ENCODE peak calls at places on chromosomes 7 and 10, in four cellular contexts. V, R, Q and J are unnamed samples.

GRCh38 chr10:117685431-117685830 is 142.9 kb downstream of the EMX2 start:
- DNase-seq in R (no peak), Q (no peak), V (no peak), J (no peak)

GRCh38 chr10:124125305-124126116 is 32.1 kb upstream of the CHST15 start:
- DNase-seq in V (no peak), Q (no peak), R (no peak), J (no peak)

GRCh38 chr7:35351466-35351865 is 97.6 kb upstream of the TBX20 start:
- DNase-seq in Q (no peak), V (no peak), R (no peak), J (no peak)

GRCh38 chr7:72053273-72053672 is 358.9 kb downstream of the CALN1 start:
- DNase-seq in R (no peak), Q (no peak), V (no peak), J (no peak)

GRCh38 chr10:21534611-21535493 is 820 bp downstream of the MLLT10 start:
- DNase-seq in Q (peak), V (peak), R (peak), J (no peak)

GRCh38 chr10:24701447-24701846 is 22.2 kb downstream of the ARHGAP21 start:
- DNase-seq in R (no peak), V (no peak), Q (no peak), J (no peak)

GRCh38 chr10:102211615-102212299 is 14.3 kb upstream of the ELOVL3 start:
- DNase-seq in Q (no peak), R (no peak), V (no peak), J (no peak)

GRCh38 chr7:111394891-111395290 is 167.4 kb downstream of the IMMP2L start:
- DNase-seq in Q (no peak), R (no peak), V (no peak), J (no peak)

GRCh38 chr10:33421789-33422188 is 87.3 kb upstream of the NRP1 start:
- DNase-seq in V (no peak), Q (no peak), R (no peak), J (no peak)

GRCh38 chr10:69060127-69060798 is 27.6 kb upstream of the SRGN start:
- DNase-seq in V (no peak), Q (no peak), R (no peak), J (no peak)

GRCh38 chr7:39683216-39683845 is 60.0 kb downstream of the RALA start:
- DNase-seq in Q (no peak), V (no peak), R (no peak), J (no peak)

GRCh38 chr7:77199008-77199966 is at the start of gene FGL2:
- DNase-seq in Q (peak), R (peak), V (peak), J (no peak)

GRCh38 chr7:64630496-64630895 is 35.4 kb upstream of the ZNF107 start:
- DNase-seq in V (no peak), R (no peak), Q (peak), J (no peak)

GRCh38 chr10:105063796-105064195 is 422.7 kb downstream of the SORCS3 start:
- DNase-seq in Q (peak), R (peak), V (no peak), J (no peak)

GRCh38 chr7:47100815-47101435 is 481.0 kb downstream of the TNS3 start:
- DNase-seq in V (no peak), Q (no peak), R (no peak), J (no peak)

GRCh38 chr10:79158004-79158340 is 89.2 kb downstream of the ZMIZ1 start:
- DNase-seq in Q (no peak), V (no peak), R (no peak), J (no peak)

GRCh38 chr7:112462236-112462635 is 12.0 kb downstream of the IFRD1 start:
- DNase-seq in Q (peak), R (no peak), V (no peak), J (no peak)

GRCh38 chr7:152553671-152554317 is 118.0 kb upstream of the KMT2C start:
- DNase-seq in V (no peak), Q (no peak), R (no peak), J (no peak)

GRCh38 chr10:47104786-47105385 is 193.7 kb downstream of the PTPN20 start:
- DNase-seq in Q (no peak), R (no peak), V (no peak), J (no peak)

GRCh38 chr7:39099146-39099545 is 121.4 kb downstream of the POU6F2 start:
- DNase-seq in Q (no peak), V (no peak), R (no peak), J (no peak)

GRCh38 chr7:134044682-134045081 is 82.5 kb upstream of the LRGUK start:
- DNase-seq in Q (no peak), R (no peak), V (no peak), J (no peak)

GRCh38 chr7:5670173-5670933 is 111.1 kb downstream of the RNF216 start:
- DNase-seq in Q (no peak), R (no peak), V (no peak), J (no peak)

GRCh38 chr7:5672468-5672867 is 109.0 kb downstream of the RNF216 start:
- DNase-seq in V (no peak), Q (no peak), R (no peak), J (no peak)

GRCh38 chr7:5677538-5678294 is 103.7 kb downstream of the RNF216 start:
- DNase-seq in Q (peak), V (peak), R (peak), J (no peak)

GRCh38 chr7:5671053-5671452 is 110.4 kb downstream of the RNF216 start:
- DNase-seq in R (no peak), V (no peak), Q (no peak), J (no peak)

DNA sequence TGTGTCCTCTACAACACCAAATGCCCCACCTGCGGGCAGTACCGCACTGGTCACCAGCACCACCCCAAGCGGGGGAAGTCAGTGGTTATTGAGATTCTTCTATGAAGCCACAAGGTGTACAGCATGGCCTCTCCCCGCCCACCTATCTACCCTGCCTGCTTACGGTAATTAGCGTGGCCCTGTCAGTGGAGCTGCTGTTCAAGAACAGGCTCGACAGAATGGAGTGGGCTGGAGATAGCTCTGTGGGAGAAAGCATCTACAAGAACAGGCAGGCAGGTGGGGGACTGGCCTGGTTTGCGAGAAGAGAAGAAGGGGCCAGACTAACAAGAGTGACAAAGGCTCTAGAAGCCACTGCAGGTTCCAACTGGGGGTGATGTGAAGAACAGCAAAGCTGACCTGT is 108.3 kb downstream of the RNF216 start:
- DNase-seq in R (no peak), V (no peak), Q (no peak), J (no peak)
- H3K27ac ChIP-seq in R (no peak), V (no peak), Q (no peak), J (peak)

DNA sequence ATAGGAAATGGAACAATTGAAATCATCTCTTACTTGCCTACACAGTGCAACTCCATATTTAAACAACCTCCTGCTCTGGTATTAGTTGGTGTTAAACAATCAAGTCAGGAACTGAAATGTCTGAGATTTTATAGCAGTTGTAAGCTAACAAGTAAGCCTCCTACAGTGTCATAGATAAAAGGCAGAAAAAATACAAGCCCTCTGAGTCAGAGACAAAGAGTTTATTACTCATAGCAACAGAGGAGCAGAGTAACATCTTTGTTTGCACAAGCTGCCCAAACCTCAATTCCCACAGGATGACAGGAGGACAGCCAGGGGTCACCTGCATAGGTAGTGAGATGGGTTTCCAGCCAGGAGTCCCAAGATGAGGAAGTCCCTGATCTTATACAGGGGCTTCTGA is 280.3 kb upstream of the HGF start:
- DNase-seq in R (no peak), Q (peak), V (no peak), J (no peak)
- H3K27ac ChIP-seq in R (peak), Q (peak), V (no peak), J (no peak)

DNA sequence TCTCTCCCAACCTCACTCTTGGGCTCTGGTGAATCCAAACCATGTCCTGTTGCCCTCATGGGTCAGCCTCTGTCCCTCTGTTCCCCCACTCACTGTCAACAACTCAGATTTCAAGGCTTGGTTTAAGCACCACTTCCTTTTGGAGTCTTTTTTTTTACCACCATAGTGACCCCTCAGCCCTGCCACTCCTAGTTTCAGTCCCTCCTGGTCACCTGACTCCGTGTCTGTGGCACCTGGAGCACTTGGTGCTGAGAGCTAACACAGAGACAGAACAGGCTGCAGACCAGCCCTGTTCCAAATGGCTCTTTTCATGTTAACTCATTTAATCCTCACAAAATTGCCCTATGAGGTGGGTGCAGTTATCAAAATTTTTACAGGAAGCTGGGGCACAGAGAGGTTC is 53.6 kb upstream of the SMNDC1 start:
- DNase-seq in R (no peak), Q (no peak), V (no peak), J (no peak)
- H3K27ac ChIP-seq in R (no peak), Q (no peak), V (no peak), J (peak)

DNA sequence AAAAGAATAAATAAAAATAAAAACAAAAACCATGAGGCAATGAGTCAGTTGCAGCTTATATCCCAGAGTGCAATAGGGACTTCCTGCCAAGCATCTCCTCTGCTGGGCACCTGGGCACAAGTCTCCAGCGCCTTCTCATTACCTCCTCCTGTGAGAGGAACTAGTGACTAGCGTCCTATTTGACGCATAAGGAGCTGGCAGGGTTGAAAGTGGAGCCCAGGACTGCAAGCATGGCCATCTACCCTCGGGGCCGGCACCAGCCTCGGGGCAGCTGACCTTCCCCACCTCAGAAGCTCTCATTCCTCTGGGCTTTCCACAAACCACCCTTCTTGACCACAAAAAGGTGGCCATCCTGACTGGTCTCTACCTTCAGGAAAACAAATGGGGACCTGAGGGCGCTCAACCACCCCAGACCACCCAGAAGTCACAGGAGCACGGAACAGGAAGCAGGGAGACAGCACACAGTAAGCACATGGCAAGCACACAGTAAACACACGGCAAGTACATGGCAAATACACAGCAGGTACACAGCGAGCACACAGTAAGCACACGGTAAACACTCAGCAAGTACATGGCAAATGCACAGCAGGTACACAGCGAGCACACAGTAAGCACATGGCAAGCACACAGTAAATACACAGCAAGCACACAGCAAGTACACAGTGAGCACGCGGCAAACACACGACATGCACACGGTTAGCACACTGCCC is 19.1 kb downstream of the CTBP2 start:
- DNase-seq in R (no peak), Q (no peak), V (no peak), J (no peak)
- H3K27ac ChIP-seq in R (no peak), Q (no peak), V (no peak), J (no peak)

DNA sequence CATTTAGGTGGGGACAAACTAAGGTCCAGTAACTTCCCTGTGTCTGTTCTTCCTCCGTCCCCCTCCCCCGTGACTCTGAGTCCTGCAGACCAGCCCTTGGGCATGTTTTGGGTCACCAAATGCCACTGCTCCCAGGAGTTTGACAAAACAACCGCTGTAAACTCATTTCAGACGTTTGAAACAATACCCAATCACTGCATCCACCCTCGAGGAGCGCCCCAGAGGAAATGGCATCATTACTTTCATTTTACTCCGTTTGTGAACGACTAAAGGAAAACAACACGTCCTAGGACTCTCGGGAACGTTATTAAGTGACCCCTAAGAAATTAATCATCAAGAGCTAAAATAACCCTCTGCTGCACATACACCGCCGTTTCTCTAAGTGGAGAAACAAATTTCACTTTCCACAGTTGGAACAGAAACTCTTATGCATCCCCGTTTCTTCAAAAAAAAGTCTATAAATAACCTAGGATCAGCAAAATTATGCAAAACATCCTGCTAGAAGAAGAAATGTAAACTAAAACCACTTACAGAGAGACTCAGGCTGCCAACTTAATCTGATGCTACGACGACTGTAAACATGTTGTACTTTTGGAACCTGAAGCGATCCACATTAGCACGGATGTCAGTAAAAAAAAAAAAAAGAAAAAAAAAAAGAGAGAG is 109.9 kb upstream of the EFCAB10 start:
- DNase-seq in V (no peak), Q (no peak), R (no peak), J (no peak)
- H3K27ac ChIP-seq in V (peak), Q (no peak), R (no peak), J (peak)

GRCh38 chr10:43606323-43607198 is at the start of gene ZNF485:
- DNase-seq in R (peak), Q (peak), V (peak), J (peak)
- H3K27ac ChIP-seq in R (peak), Q (peak), V (no peak), J (peak)

GRCh38 chr7:102889836-102890235 is 23.0 kb upstream of the LRRC17 start:
- DNase-seq in V (no peak), R (no peak), Q (no peak), J (no peak)
- H3K27ac ChIP-seq in V (no peak), R (peak), Q (no peak), J (no peak)

DNA sequence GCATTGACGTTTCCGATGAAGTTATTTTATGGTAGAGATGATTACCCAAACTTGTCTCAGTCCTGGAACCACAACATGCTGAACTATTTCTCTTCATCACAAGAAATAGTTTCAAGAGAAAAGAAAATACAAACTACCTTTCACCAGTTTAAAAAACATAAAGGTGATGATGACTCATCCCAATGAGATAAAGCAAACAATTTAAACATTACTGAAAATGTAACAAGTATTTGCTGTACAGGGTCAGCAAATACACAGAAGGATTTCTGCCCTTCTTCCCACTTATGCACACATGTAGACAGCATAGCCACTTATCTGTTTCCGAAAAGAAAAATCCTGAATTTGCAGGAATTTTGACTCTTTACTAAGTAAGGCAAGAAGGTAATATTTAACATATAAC is 50.8 kb downstream of the RHOBTB1 start:
- DNase-seq in Q (no peak), R (no peak), V (no peak), J (no peak)
- H3K27ac ChIP-seq in Q (no peak), R (no peak), V (no peak), J (no peak)

GRCh38 chr10:121891103-121891502 is 36.7 kb downstream of the ATE1 start:
- DNase-seq in R (no peak), V (no peak), Q (no peak), J (no peak)
- H3K27ac ChIP-seq in R (no peak), V (no peak), Q (no peak), J (no peak)